ENCODE peak calls at places on chromosome 5, in seven cellular contexts. O, U, Q, J, P, L and C are unnamed samples.

GRCh38 chr5:14102666-14103065 is 40.5 kb upstream of the TRIO start:
- DNase-seq in O (no peak), U (no peak), Q (no peak), J (no peak), P (no peak), L (no peak), C (no peak)

GRCh38 chr5:173310861-173311515 is 17.2 kb downstream of the STC2 start:
- DNase-seq in O (no peak), U (no peak), Q (no peak), J (no peak), P (peak), L (no peak), C (no peak)

GRCh38 chr5:157172408-157172807 is 6.3 kb upstream of the GARIN3 start:
- DNase-seq in O (no peak), U (no peak), Q (peak), J (peak), P (no peak), L (no peak), C (no peak)

GRCh38 chr5:78411596-78411995 is 51.2 kb downstream of the SCAMP1 start:
- DNase-seq in O (no peak), U (no peak), Q (no peak), J (no peak), P (no peak), L (no peak), C (no peak)

GRCh38 chr5:4625206-4625896 is 514.8 kb upstream of the ADAMTS16 start:
- DNase-seq in O (no peak), U (no peak), Q (no peak), J (no peak), P (no peak), L (no peak), C (no peak)

GRCh38 chr5:69074664-69075521 is 18.9 kb upstream of the SLC30A5 start:
- DNase-seq in O (no peak), U (no peak), Q (no peak), J (no peak), P (no peak), L (no peak), C (no peak)

GRCh38 chr5:85823462-85824426 is 794.0 kb upstream of the COX7C start:
- DNase-seq in O (no peak), U (no peak), Q (no peak), J (no peak), P (no peak), L (no peak), C (no peak)

GRCh38 chr5:43039468-43040286 is 442 bp downstream of the ANXA2R start:
- DNase-seq in O (peak), U (peak), Q (no peak), J (peak), P (peak), L (peak), C (peak)

GRCh38 chr5:14640765-14641164 is 23.8 kb upstream of the OTULIN start:
- DNase-seq in O (no peak), U (peak), Q (no peak), J (no peak), P (no peak), L (no peak), C (no peak)

GRCh38 chr5:67353500-67353931 is 156.9 kb upstream of the CD180 start:
- DNase-seq in O (peak), U (no peak), Q (no peak), J (no peak), P (peak), L (no peak), C (no peak)

GRCh38 chr5:107592515-107592914 is 78.2 kb downstream of the EFNA5 start:
- DNase-seq in O (no peak), U (no peak), Q (no peak), J (no peak), P (no peak), L (no peak), C (no peak)

DNA sequence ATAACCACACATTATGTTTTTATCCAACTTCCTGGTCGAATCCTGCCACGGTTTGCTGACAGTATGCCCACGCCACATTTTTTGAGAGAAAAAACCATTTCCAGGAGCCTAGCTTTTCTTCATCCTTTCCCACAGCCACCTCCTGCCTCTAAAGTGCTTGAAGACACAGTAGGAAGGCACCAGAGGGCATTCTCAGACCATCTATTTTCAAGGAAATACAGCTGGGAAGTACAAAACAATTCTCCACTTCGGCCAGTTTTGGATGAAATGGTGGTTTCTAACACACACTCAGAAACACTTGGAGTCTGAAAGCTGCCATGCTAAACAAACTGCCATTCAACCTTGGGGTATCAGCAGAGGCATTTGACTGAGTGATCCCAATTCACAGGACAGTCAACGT is 86.3 kb upstream of the RPS23 start:
- DNase-seq in O (peak), U (no peak), Q (no peak), J (no peak), P (peak), L (no peak), C (peak)
- TF ChIP-seq CTCF in O (peak), U (no peak), Q (peak), J (no peak), P (peak), L (peak), C (no peak)

GRCh38 chr5:145715412-145715811 is 119.7 kb downstream of the PRELID2 start:
- DNase-seq in O (no peak), U (no peak), Q (no peak), J (no peak), P (no peak), L (no peak), C (no peak)

DNA sequence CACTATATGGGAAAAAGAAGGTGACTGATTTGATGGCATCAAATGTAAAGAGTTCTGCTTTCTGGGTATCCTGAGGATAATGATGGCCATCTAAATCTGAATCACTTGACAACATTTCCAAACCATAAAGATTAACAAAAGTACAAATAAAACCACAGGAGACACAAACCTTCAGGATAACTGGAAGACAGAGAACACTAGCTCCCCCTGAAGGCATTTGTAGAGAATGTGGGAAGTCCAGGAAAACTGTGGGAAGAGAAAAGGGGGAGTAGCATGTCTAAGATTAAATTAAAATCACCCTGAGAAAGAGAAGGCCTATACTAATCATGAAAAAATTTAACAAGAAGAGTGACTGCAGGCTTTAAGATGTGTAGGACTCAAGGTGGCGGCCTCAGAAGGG is 116.2 kb downstream of the PRELID2 start:
- DNase-seq in O (peak), U (no peak), Q (no peak), J (no peak), P (peak), L (no peak), C (no peak)
- TF ChIP-seq CTCF in O (peak), U (no peak), Q (no peak), J (no peak), P (peak), L (peak), C (no peak)

GRCh38 chr5:160685219-160685618 is 166.8 kb downstream of the ATP10B start:
- DNase-seq in O (no peak), U (no peak), Q (no peak), J (no peak), P (no peak), L (no peak), C (no peak)

GRCh38 chr5:160685695-160686094 is 166.3 kb downstream of the ATP10B start:
- DNase-seq in O (no peak), U (no peak), Q (peak), J (no peak), P (no peak), L (no peak), C (peak)
- TF ChIP-seq CTCF in O (no peak), U (peak), Q (peak), J (no peak), P (no peak), L (no peak), C (peak)

GRCh38 chr5:1885777-1886633 is 3.3 kb upstream of the IRX4 start:
- DNase-seq in O (no peak), U (no peak), Q (no peak), J (no peak), P (no peak), L (no peak), C (no peak)
- TF ChIP-seq CTCF in O (no peak), U (no peak), Q (no peak), J (no peak), P (no peak), L (no peak), C (no peak)

DNA sequence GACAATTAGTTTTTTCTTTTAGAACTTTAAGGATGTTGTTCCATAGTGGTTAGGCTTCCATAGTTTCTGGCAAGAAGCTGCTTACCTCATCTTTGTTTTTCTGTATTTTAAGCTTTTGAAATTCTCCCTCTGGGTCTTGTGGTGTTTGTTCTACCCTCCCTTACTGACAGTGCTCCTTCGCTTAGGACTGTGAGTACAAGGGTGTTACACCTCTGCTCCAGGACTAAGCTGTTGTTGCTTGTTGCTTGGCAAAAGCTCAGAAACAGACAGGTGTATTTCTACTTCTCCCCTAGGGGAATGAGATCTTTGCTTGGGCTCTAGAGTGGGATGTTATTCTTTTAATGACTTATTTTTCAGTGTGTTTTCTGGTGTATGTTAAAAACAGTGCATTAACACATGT is 225.2 kb downstream of the WDR70 start:
- DNase-seq in O (peak), U (no peak), Q (no peak), J (no peak), P (no peak), L (no peak), C (no peak)
- TF ChIP-seq CTCF in O (no peak), U (no peak), Q (no peak), J (no peak), P (no peak), L (no peak), C (no peak)

GRCh38 chr5:36363101-36363500 is 61.4 kb upstream of the RANBP3L start:
- DNase-seq in O (peak), U (peak), Q (no peak), J (no peak), P (peak), L (no peak), C (no peak)
- TF ChIP-seq CTCF in O (peak), U (no peak), Q (no peak), J (no peak), P (no peak), L (no peak), C (no peak)

GRCh38 chr5:133247881-133248642 is 196.2 kb downstream of the HSPA4 start:
- DNase-seq in O (peak), U (peak), Q (no peak), J (no peak), P (peak), L (peak), C (peak)
- TF ChIP-seq CTCF in O (peak), U (peak), Q (peak), J (no peak), P (peak), L (peak), C (peak)

DNA sequence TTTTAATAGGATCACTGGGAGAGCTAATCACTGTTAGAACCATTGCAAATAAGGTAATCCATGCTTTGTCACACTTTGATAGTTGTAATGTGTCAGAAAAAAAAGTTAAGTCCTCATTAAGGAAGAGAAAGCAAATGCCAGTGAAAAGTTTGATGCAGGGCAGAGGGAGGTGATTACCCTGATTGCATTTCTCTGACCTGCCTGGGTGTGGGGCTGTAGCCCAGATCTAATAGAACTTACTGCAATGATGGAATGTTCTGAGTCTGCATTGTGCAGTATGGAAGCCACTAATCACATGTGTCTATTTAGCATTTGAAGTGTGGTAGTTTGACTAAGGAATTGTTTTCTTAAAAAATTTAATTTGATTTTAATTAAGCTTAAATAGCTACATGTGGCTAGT is 202.7 kb downstream of the ATP10B start:
- DNase-seq in O (no peak), U (peak), Q (no peak), J (no peak), P (no peak), L (peak), C (peak)
- TF ChIP-seq CTCF in O (no peak), U (peak), Q (peak), J (no peak), P (no peak), L (peak), C (no peak)

GRCh38 chr5:10576790-10577189 is 12.9 kb downstream of the ANKRD33B start:
- DNase-seq in O (no peak), U (no peak), Q (no peak), J (no peak), P (no peak), L (peak), C (no peak)

GRCh38 chr5:10578869-10579268 is 15.0 kb downstream of the ANKRD33B start:
- DNase-seq in O (no peak), U (no peak), Q (no peak), J (no peak), P (no peak), L (peak), C (no peak)

GRCh38 chr5:10577371-10578291 is 13.8 kb downstream of the ANKRD33B start:
- DNase-seq in O (no peak), U (no peak), Q (no peak), J (no peak), P (peak), L (no peak), C (no peak)

GRCh38 chr5:10578292-10578663 is 14.4 kb downstream of the ANKRD33B start:
- DNase-seq in O (no peak), U (no peak), Q (no peak), J (no peak), P (no peak), L (peak), C (no peak)

GRCh38 chr5:10576121-10576789 is 12.4 kb downstream of the ANKRD33B start:
- DNase-seq in O (no peak), U (no peak), Q (no peak), J (no peak), P (no peak), L (peak), C (no peak)
- TF ChIP-seq CTCF in O (peak), U (no peak), Q (peak), J (no peak), P (no peak), L (no peak), C (no peak)